ENCODE peak calls at places on chromosomes 2 and 18, in six cellular contexts. One of them, this sample, is unnamed.
A peak's percentile ranks its signal among the peaks of the same experiment; 100 is the strongest.

GRCh38 chr2:233501198-233502076 is 65.1 kb downstream of the USP40 start:
- DNase-seq in H9: no peak
- DNase-seq in IMR-90: peak; percentile 81
- DNase-seq in dorsolateral prefrontal cortex: no peak
- DNase-seq in colonic mucosa: no peak
- DNase-seq in upper lobe of left lung: no peak
- DNase-seq in this sample: no peak

GRCh38 chr2:117019357-117019756 is 795.1 kb upstream of the DDX18 start:
- DNase-seq in IMR-90: no peak
- DNase-seq in colonic mucosa: no peak
- DNase-seq in H9: no peak
- DNase-seq in upper lobe of left lung: no peak
- DNase-seq in dorsolateral prefrontal cortex: no peak
- DNase-seq in this sample: no peak

GRCh38 chr2:10331702-10332401 is 29.1 kb downstream of the HPCAL1 start:
- DNase-seq in colonic mucosa: no peak
- DNase-seq in H9: no peak
- DNase-seq in IMR-90: no peak
- DNase-seq in upper lobe of left lung: peak; percentile 72
- DNase-seq in dorsolateral prefrontal cortex: no peak
- DNase-seq in this sample: no peak

GRCh38 chr18:10406172-10406663 is 48.2 kb upstream of the APCDD1 start:
- DNase-seq in IMR-90: no peak
- DNase-seq in H9: peak; percentile 68
- DNase-seq in colonic mucosa: no peak
- DNase-seq in upper lobe of left lung: no peak
- DNase-seq in dorsolateral prefrontal cortex: no peak
- DNase-seq in this sample: no peak

GRCh38 chr2:71695235-71696120 is 242.1 kb downstream of the DYSF start:
- DNase-seq in H9: no peak
- DNase-seq in IMR-90: no peak
- DNase-seq in dorsolateral prefrontal cortex: peak; percentile 20
- DNase-seq in upper lobe of left lung: no peak
- DNase-seq in colonic mucosa: no peak
- DNase-seq in this sample: no peak

GRCh38 chr2:45012733-45013132 is 3.5 kb upstream of the SIX2 start:
- DNase-seq in IMR-90: no peak
- DNase-seq in dorsolateral prefrontal cortex: no peak
- DNase-seq in colonic mucosa: no peak
- DNase-seq in upper lobe of left lung: no peak
- DNase-seq in H9: no peak
- DNase-seq in this sample: no peak

GRCh38 chr2:1701020-1701419 is 43.3 kb downstream of the PXDN start:
- DNase-seq in IMR-90: no peak
- DNase-seq in H9: no peak
- DNase-seq in upper lobe of left lung: no peak
- DNase-seq in dorsolateral prefrontal cortex: no peak
- DNase-seq in colonic mucosa: no peak
- DNase-seq in this sample: no peak

GRCh38 chr18:51383116-51383515 is 185.6 kb upstream of the MEX3C start:
- DNase-seq in colonic mucosa: no peak
- DNase-seq in dorsolateral prefrontal cortex: no peak
- DNase-seq in upper lobe of left lung: no peak
- DNase-seq in IMR-90: no peak
- DNase-seq in H9: no peak
- DNase-seq in this sample: no peak

GRCh38 chr2:162166174-162166573 is 14.1 kb upstream of the GCG start:
- DNase-seq in dorsolateral prefrontal cortex: no peak
- DNase-seq in colonic mucosa: no peak
- DNase-seq in upper lobe of left lung: no peak
- DNase-seq in IMR-90: no peak
- DNase-seq in H9: no peak
- DNase-seq in this sample: no peak

GRCh38 chr2:50712569-50712968 is 319.4 kb downstream of the NRXN1 start:
- DNase-seq in IMR-90: no peak
- DNase-seq in upper lobe of left lung: no peak
- DNase-seq in H9: no peak
- DNase-seq in colonic mucosa: no peak
- DNase-seq in dorsolateral prefrontal cortex: no peak
- DNase-seq in this sample: no peak

GRCh38 chr2:197141669-197142068 is 168.9 kb downstream of the ANKRD44 start:
- DNase-seq in IMR-90: no peak
- DNase-seq in colonic mucosa: no peak
- DNase-seq in H9: no peak
- DNase-seq in upper lobe of left lung: no peak
- DNase-seq in dorsolateral prefrontal cortex: no peak
- DNase-seq in this sample: no peak

GRCh38 chr2:188280811-188281222 is 10.9 kb upstream of the GULP1 start:
- DNase-seq in H9: no peak
- DNase-seq in dorsolateral prefrontal cortex: no peak
- DNase-seq in colonic mucosa: no peak
- DNase-seq in IMR-90: no peak
- DNase-seq in upper lobe of left lung: no peak
- DNase-seq in this sample: no peak

GRCh38 chr2:29518010-29518409 is 402.8 kb downstream of the CLIP4 start:
- DNase-seq in upper lobe of left lung: no peak
- DNase-seq in dorsolateral prefrontal cortex: no peak
- DNase-seq in colonic mucosa: no peak
- DNase-seq in H9: no peak
- DNase-seq in IMR-90: peak; percentile 71
- DNase-seq in this sample: no peak

GRCh38 chr18:24785019-24785418 is 324.6 kb downstream of the HRH4 start:
- DNase-seq in H9: no peak
- DNase-seq in colonic mucosa: no peak
- DNase-seq in upper lobe of left lung: no peak
- DNase-seq in IMR-90: peak; percentile 43
- DNase-seq in dorsolateral prefrontal cortex: no peak
- DNase-seq in this sample: no peak

GRCh38 chr2:146037334-146037870 is 1517.5 kb upstream of the ZEB2 start:
- DNase-seq in H9: no peak
- DNase-seq in IMR-90: peak; percentile 11
- DNase-seq in colonic mucosa: no peak
- DNase-seq in upper lobe of left lung: no peak
- DNase-seq in dorsolateral prefrontal cortex: no peak
- DNase-seq in this sample: no peak

GRCh38 chr2:147487980-147488289 is 356.9 kb upstream of the ACVR2A start:
- DNase-seq in upper lobe of left lung: no peak
- DNase-seq in IMR-90: no peak
- DNase-seq in H9: no peak
- DNase-seq in dorsolateral prefrontal cortex: no peak
- DNase-seq in colonic mucosa: no peak
- DNase-seq in this sample: no peak

GRCh38 chr18:13465126-13465446 is 246.5 kb downstream of the LDLRAD4 start:
- DNase-seq in colonic mucosa: no peak
- DNase-seq in dorsolateral prefrontal cortex: no peak
- DNase-seq in H9: no peak
- DNase-seq in upper lobe of left lung: no peak
- DNase-seq in IMR-90: no peak
- DNase-seq in this sample: no peak

GRCh38 chr18:23888880-23889279 is 125.7 kb upstream of the TTC39C start:
- DNase-seq in upper lobe of left lung: no peak
- DNase-seq in colonic mucosa: no peak
- DNase-seq in H9: no peak
- DNase-seq in dorsolateral prefrontal cortex: no peak
- DNase-seq in IMR-90: no peak
- DNase-seq in this sample: no peak

GRCh38 chr2:127103243-127104165 is 3.5 kb downstream of the BIN1 start:
- DNase-seq in colonic mucosa: no peak
- DNase-seq in upper lobe of left lung: peak; percentile 20
- DNase-seq in IMR-90: no peak
- DNase-seq in H9: peak; percentile 18
- DNase-seq in dorsolateral prefrontal cortex: no peak
- DNase-seq in this sample: no peak

GRCh38 chr18:21303445-21303844 is 61.4 kb downstream of the GREB1L start:
- DNase-seq in H9: no peak
- DNase-seq in colonic mucosa: no peak
- DNase-seq in dorsolateral prefrontal cortex: no peak
- DNase-seq in upper lobe of left lung: no peak
- DNase-seq in IMR-90: no peak
- DNase-seq in this sample: no peak

GRCh38 chr2:234863043-234863934 is 88.5 kb upstream of the SH3BP4 start:
- DNase-seq in upper lobe of left lung: no peak
- DNase-seq in H9: no peak
- DNase-seq in colonic mucosa: peak; percentile 25
- DNase-seq in dorsolateral prefrontal cortex: peak; percentile 44
- DNase-seq in IMR-90: peak; percentile 82
- DNase-seq in this sample: peak; percentile 47

GRCh38 chr18:77062518-77063003 is 70.0 kb downstream of the MBP start:
- DNase-seq in dorsolateral prefrontal cortex: no peak
- DNase-seq in H9: no peak
- DNase-seq in upper lobe of left lung: peak; percentile 49
- DNase-seq in IMR-90: peak; percentile 48
- DNase-seq in colonic mucosa: no peak
- DNase-seq in this sample: no peak

GRCh38 chr2:85504434-85505261 is 34.3 kb upstream of the MAT2A start:
- DNase-seq in colonic mucosa: no peak
- DNase-seq in upper lobe of left lung: peak; percentile 40
- DNase-seq in dorsolateral prefrontal cortex: no peak
- DNase-seq in IMR-90: peak; percentile 97
- DNase-seq in H9: no peak
- DNase-seq in this sample: peak; percentile 54

GRCh38 chr2:205352120-205352519 is 330.2 kb upstream of the NRP2 start:
- DNase-seq in dorsolateral prefrontal cortex: no peak
- DNase-seq in H9: no peak
- DNase-seq in IMR-90: no peak
- DNase-seq in colonic mucosa: no peak
- DNase-seq in upper lobe of left lung: no peak
- DNase-seq in this sample: no peak

GRCh38 chr2:52879561-52879960 is 888.0 kb upstream of the CHAC2 start:
- DNase-seq in H9: no peak
- DNase-seq in upper lobe of left lung: no peak
- DNase-seq in colonic mucosa: no peak
- DNase-seq in IMR-90: peak; percentile 96
- DNase-seq in dorsolateral prefrontal cortex: no peak
- DNase-seq in this sample: no peak

GRCh38 chr2:221097949-221098348 is 474.2 kb downstream of the EPHA4 start:
- DNase-seq in H9: no peak
- DNase-seq in upper lobe of left lung: no peak
- DNase-seq in dorsolateral prefrontal cortex: no peak
- DNase-seq in IMR-90: no peak
- DNase-seq in colonic mucosa: no peak
- DNase-seq in this sample: no peak

GRCh38 chr2:19299522-19299921 is 58.9 kb downstream of the OSR1 start:
- DNase-seq in dorsolateral prefrontal cortex: no peak
- DNase-seq in H9: no peak
- DNase-seq in colonic mucosa: no peak
- DNase-seq in IMR-90: peak; percentile 31
- DNase-seq in upper lobe of left lung: no peak
- DNase-seq in this sample: no peak

GRCh38 chr2:21175895-21176646 is 52.3 kb downstream of the TDRD15 start:
- DNase-seq in dorsolateral prefrontal cortex: no peak
- DNase-seq in H9: no peak
- DNase-seq in IMR-90: peak; percentile 18
- DNase-seq in colonic mucosa: no peak
- DNase-seq in upper lobe of left lung: no peak
- DNase-seq in this sample: no peak
- TF ChIP-seq CTCF in dorsolateral prefrontal cortex: peak; percentile 64
- TF ChIP-seq CTCF in H9: peak; percentile 66
- TF ChIP-seq CTCF in IMR-90: peak; percentile 38
- TF ChIP-seq CTCF in colonic mucosa: peak; percentile 38
- TF ChIP-seq CTCF in upper lobe of left lung: peak; percentile 22
- TF ChIP-seq CTCF in this sample: peak; percentile 52

GRCh38 chr18:31424383-31424988 is 23.1 kb upstream of the DSG3 start:
- DNase-seq in upper lobe of left lung: no peak
- DNase-seq in IMR-90: peak; percentile 20
- DNase-seq in dorsolateral prefrontal cortex: no peak
- DNase-seq in colonic mucosa: peak; percentile 57
- DNase-seq in H9: peak; percentile 65
- DNase-seq in this sample: peak; percentile 71
- TF ChIP-seq CTCF in upper lobe of left lung: no peak
- TF ChIP-seq CTCF in IMR-90: peak; percentile 43
- TF ChIP-seq CTCF in dorsolateral prefrontal cortex: no peak
- TF ChIP-seq CTCF in colonic mucosa: peak; percentile 59
- TF ChIP-seq CTCF in H9: peak; percentile 91
- TF ChIP-seq CTCF in this sample: peak; percentile 89

DNA sequence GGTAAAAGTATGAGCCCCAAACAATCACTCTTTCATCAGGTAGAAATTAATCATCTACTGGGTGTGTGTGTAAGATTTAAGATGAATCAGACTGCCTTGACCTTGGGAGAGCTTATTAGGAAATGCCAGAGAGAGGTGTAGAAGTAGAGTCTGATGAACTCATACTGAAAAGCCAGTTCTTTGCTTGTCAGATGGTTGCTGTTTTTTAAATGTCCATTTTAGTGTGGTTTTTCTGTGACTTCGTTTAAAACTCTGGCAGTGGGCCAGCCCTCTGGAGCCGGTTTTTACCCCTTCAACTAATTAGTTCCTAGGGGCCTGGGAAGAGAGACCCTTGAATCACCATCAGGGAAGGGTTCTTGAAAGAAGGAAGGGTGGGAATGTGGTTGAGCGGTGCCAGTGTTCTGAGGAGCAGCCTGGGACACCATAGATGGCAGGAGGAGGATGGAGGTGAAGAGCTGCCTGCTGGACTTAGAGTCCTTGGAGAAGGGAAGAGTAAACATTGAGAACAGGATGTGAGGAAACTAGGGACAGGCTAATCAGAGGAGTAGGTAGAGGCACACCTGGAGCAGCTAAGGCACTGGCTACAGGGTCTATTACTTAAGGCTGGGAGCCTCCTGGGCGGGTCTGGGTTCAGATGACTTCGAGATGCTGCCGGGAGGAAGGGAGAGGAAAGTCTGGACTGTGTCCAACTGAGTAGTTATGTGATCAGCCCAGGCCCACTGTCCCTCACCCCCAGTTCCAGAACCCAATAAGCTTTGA is 66.1 kb downstream of the LRRFIP1 start:
- DNase-seq in IMR-90: peak; percentile 69
- DNase-seq in H9: no peak
- DNase-seq in colonic mucosa: peak; percentile 54
- DNase-seq in upper lobe of left lung: no peak
- DNase-seq in dorsolateral prefrontal cortex: no peak
- DNase-seq in this sample: no peak
- TF ChIP-seq CTCF in IMR-90: no peak
- TF ChIP-seq CTCF in H9: no peak
- TF ChIP-seq CTCF in colonic mucosa: no peak
- TF ChIP-seq CTCF in upper lobe of left lung: no peak
- TF ChIP-seq CTCF in dorsolateral prefrontal cortex: no peak
- TF ChIP-seq CTCF in this sample: no peak

GRCh38 chr2:168685619-168686453 is 116.6 kb upstream of the NOSTRIN start:
- DNase-seq in IMR-90: no peak
- DNase-seq in H9: no peak
- DNase-seq in colonic mucosa: no peak
- DNase-seq in upper lobe of left lung: peak; percentile 45
- DNase-seq in dorsolateral prefrontal cortex: no peak
- DNase-seq in this sample: peak; percentile 42

GRCh38 chr2:168683996-168684395 is 118.4 kb upstream of the NOSTRIN start:
- DNase-seq in colonic mucosa: no peak
- DNase-seq in dorsolateral prefrontal cortex: no peak
- DNase-seq in H9: no peak
- DNase-seq in IMR-90: no peak
- DNase-seq in upper lobe of left lung: no peak
- DNase-seq in this sample: no peak

GRCh38 chr2:168684921-168685618 is 117.4 kb upstream of the NOSTRIN start:
- DNase-seq in dorsolateral prefrontal cortex: no peak
- DNase-seq in IMR-90: no peak
- DNase-seq in H9: no peak
- DNase-seq in upper lobe of left lung: no peak
- DNase-seq in colonic mucosa: no peak
- DNase-seq in this sample: no peak

GRCh38 chr2:168686485-168687191 is 115.8 kb upstream of the NOSTRIN start:
- DNase-seq in colonic mucosa: no peak
- DNase-seq in dorsolateral prefrontal cortex: no peak
- DNase-seq in upper lobe of left lung: no peak
- DNase-seq in IMR-90: peak; percentile 37
- DNase-seq in H9: no peak
- DNase-seq in this sample: no peak

GRCh38 chr2:168687314-168687713 is 115.1 kb upstream of the NOSTRIN start:
- DNase-seq in H9: no peak
- DNase-seq in upper lobe of left lung: no peak
- DNase-seq in colonic mucosa: no peak
- DNase-seq in dorsolateral prefrontal cortex: no peak
- DNase-seq in IMR-90: peak; percentile 2
- DNase-seq in this sample: no peak
- TF ChIP-seq CTCF in H9: peak; percentile 44
- TF ChIP-seq CTCF in upper lobe of left lung: no peak
- TF ChIP-seq CTCF in colonic mucosa: no peak
- TF ChIP-seq CTCF in dorsolateral prefrontal cortex: no peak
- TF ChIP-seq CTCF in IMR-90: no peak
- TF ChIP-seq CTCF in this sample: no peak